ENCODE peak calls at places on chromosome 19, in seven cellular contexts. One of them, this sample, is unnamed.

GRCh38 chr19:46192990-46193650 is 36.4 kb upstream of the IGFL1 start:
- DNase-seq in foreskin keratinocyte: peak
- DNase-seq in ELF-1: no peak
- DNase-seq in stimulated activated naive B cell treated with anti-CD40 and anti-IgM and Interleukin-4, amounts not matched to agents 10 μg/mL and 1 μg/mL and 100 μg/mL, for 72 hours: no peak
- DNase-seq in SK-N-DZ: no peak
- DNase-seq in posterior vena cava: no peak
- DNase-seq in kidney epithelial cell: no peak
- DNase-seq in this sample: peak

GRCh38 chr19:36142046-36142445 is 2.2 kb downstream of the CAPNS1 start:
- DNase-seq in foreskin keratinocyte: no peak
- DNase-seq in SK-N-DZ: no peak
- DNase-seq in stimulated activated naive B cell treated with anti-CD40 and anti-IgM and Interleukin-4, amounts not matched to agents 10 μg/mL and 1 μg/mL and 100 μg/mL, for 72 hours: no peak
- DNase-seq in ELF-1: no peak
- DNase-seq in posterior vena cava: no peak
- DNase-seq in kidney epithelial cell: no peak
- DNase-seq in this sample: no peak

GRCh38 chr19:38735257-38735686 is 9.0 kb downstream of the CAPN12 start:
- DNase-seq in stimulated activated naive B cell treated with anti-CD40 and anti-IgM and Interleukin-4, amounts not matched to agents 10 μg/mL and 1 μg/mL and 100 μg/mL, for 72 hours: peak
- DNase-seq in ELF-1: peak
- DNase-seq in SK-N-DZ: no peak
- DNase-seq in foreskin keratinocyte: peak
- DNase-seq in kidney epithelial cell: no peak
- DNase-seq in posterior vena cava: peak
- DNase-seq in this sample: no peak

GRCh38 chr19:42693760-42694350 is 46.4 kb downstream of the PSG3 start:
- DNase-seq in kidney epithelial cell: peak
- DNase-seq in stimulated activated naive B cell treated with anti-CD40 and anti-IgM and Interleukin-4, amounts not matched to agents 10 μg/mL and 1 μg/mL and 100 μg/mL, for 72 hours: no peak
- DNase-seq in SK-N-DZ: peak
- DNase-seq in posterior vena cava: no peak
- DNase-seq in ELF-1: peak
- DNase-seq in foreskin keratinocyte: peak
- DNase-seq in this sample: peak

GRCh38 chr19:51712461-51713081 is 11.2 kb downstream of the HAS1 start:
- DNase-seq in kidney epithelial cell: no peak
- DNase-seq in foreskin keratinocyte: peak
- DNase-seq in SK-N-DZ: peak
- DNase-seq in ELF-1: peak
- DNase-seq in stimulated activated naive B cell treated with anti-CD40 and anti-IgM and Interleukin-4, amounts not matched to agents 10 μg/mL and 1 μg/mL and 100 μg/mL, for 72 hours: no peak
- DNase-seq in posterior vena cava: no peak
- DNase-seq in this sample: no peak

GRCh38 chr19:14786421-14786851 is 8.1 kb upstream of the ADGRE2 start:
- DNase-seq in posterior vena cava: no peak
- DNase-seq in stimulated activated naive B cell treated with anti-CD40 and anti-IgM and Interleukin-4, amounts not matched to agents 10 μg/mL and 1 μg/mL and 100 μg/mL, for 72 hours: no peak
- DNase-seq in SK-N-DZ: no peak
- DNase-seq in kidney epithelial cell: no peak
- DNase-seq in foreskin keratinocyte: peak
- DNase-seq in ELF-1: peak
- DNase-seq in this sample: no peak

GRCh38 chr19:8580710-8581281 is 3.6 kb upstream of the MYO1F start:
- DNase-seq in kidney epithelial cell: no peak
- DNase-seq in stimulated activated naive B cell treated with anti-CD40 and anti-IgM and Interleukin-4, amounts not matched to agents 10 μg/mL and 1 μg/mL and 100 μg/mL, for 72 hours: peak
- DNase-seq in ELF-1: peak
- DNase-seq in SK-N-DZ: peak
- DNase-seq in foreskin keratinocyte: peak
- DNase-seq in posterior vena cava: peak
- DNase-seq in this sample: peak

GRCh38 chr19:30877591-30878230 is 471.5 kb downstream of the TSHZ3 start:
- DNase-seq in stimulated activated naive B cell treated with anti-CD40 and anti-IgM and Interleukin-4, amounts not matched to agents 10 μg/mL and 1 μg/mL and 100 μg/mL, for 72 hours: no peak
- DNase-seq in ELF-1: no peak
- DNase-seq in posterior vena cava: no peak
- DNase-seq in kidney epithelial cell: no peak
- DNase-seq in foreskin keratinocyte: no peak
- DNase-seq in SK-N-DZ: no peak
- DNase-seq in this sample: no peak

GRCh38 chr19:17677002-17677401 is 11.2 kb downstream of the UNC13A start:
- DNase-seq in posterior vena cava: no peak
- DNase-seq in SK-N-DZ: no peak
- DNase-seq in stimulated activated naive B cell treated with anti-CD40 and anti-IgM and Interleukin-4, amounts not matched to agents 10 μg/mL and 1 μg/mL and 100 μg/mL, for 72 hours: no peak
- DNase-seq in kidney epithelial cell: no peak
- DNase-seq in ELF-1: no peak
- DNase-seq in foreskin keratinocyte: no peak
- DNase-seq in this sample: no peak

GRCh38 chr19:5445667-5446066 is 9.6 kb upstream of the ZNRF4 start:
- DNase-seq in ELF-1: no peak
- DNase-seq in foreskin keratinocyte: peak
- DNase-seq in stimulated activated naive B cell treated with anti-CD40 and anti-IgM and Interleukin-4, amounts not matched to agents 10 μg/mL and 1 μg/mL and 100 μg/mL, for 72 hours: no peak
- DNase-seq in SK-N-DZ: no peak
- DNase-seq in kidney epithelial cell: no peak
- DNase-seq in posterior vena cava: no peak
- DNase-seq in this sample: no peak

GRCh38 chr19:17406039-17406886 is 833 bp upstream of the BST2 start:
- DNase-seq in stimulated activated naive B cell treated with anti-CD40 and anti-IgM and Interleukin-4, amounts not matched to agents 10 μg/mL and 1 μg/mL and 100 μg/mL, for 72 hours: no peak
- DNase-seq in SK-N-DZ: no peak
- DNase-seq in foreskin keratinocyte: no peak
- DNase-seq in kidney epithelial cell: no peak
- DNase-seq in posterior vena cava: no peak
- DNase-seq in ELF-1: no peak
- DNase-seq in this sample: peak

GRCh38 chr19:50252111-50252886 is 48.9 kb downstream of the MYH14 start:
- DNase-seq in ELF-1: peak
- DNase-seq in posterior vena cava: no peak
- DNase-seq in foreskin keratinocyte: no peak
- DNase-seq in kidney epithelial cell: no peak
- DNase-seq in SK-N-DZ: no peak
- DNase-seq in stimulated activated naive B cell treated with anti-CD40 and anti-IgM and Interleukin-4, amounts not matched to agents 10 μg/mL and 1 μg/mL and 100 μg/mL, for 72 hours: no peak
- DNase-seq in this sample: no peak

GRCh38 chr19:38944981-38945506 is 14.3 kb downstream of the MRPS12 start:
- DNase-seq in ELF-1: no peak
- DNase-seq in SK-N-DZ: no peak
- DNase-seq in kidney epithelial cell: no peak
- DNase-seq in posterior vena cava: peak
- DNase-seq in foreskin keratinocyte: no peak
- DNase-seq in stimulated activated naive B cell treated with anti-CD40 and anti-IgM and Interleukin-4, amounts not matched to agents 10 μg/mL and 1 μg/mL and 100 μg/mL, for 72 hours: no peak
- DNase-seq in this sample: no peak

GRCh38 chr19:49855676-49856573 is 5.0 kb downstream of the PTOV1 start:
- DNase-seq in SK-N-DZ: no peak
- DNase-seq in stimulated activated naive B cell treated with anti-CD40 and anti-IgM and Interleukin-4, amounts not matched to agents 10 μg/mL and 1 μg/mL and 100 μg/mL, for 72 hours: no peak
- DNase-seq in ELF-1: no peak
- DNase-seq in posterior vena cava: no peak
- DNase-seq in foreskin keratinocyte: no peak
- DNase-seq in kidney epithelial cell: no peak
- DNase-seq in this sample: no peak

GRCh38 chr19:48330012-48330681 is 4.8 kb downstream of the EMP3 start:
- DNase-seq in ELF-1: peak
- DNase-seq in SK-N-DZ: peak
- DNase-seq in kidney epithelial cell: no peak
- DNase-seq in posterior vena cava: no peak
- DNase-seq in foreskin keratinocyte: peak
- DNase-seq in stimulated activated naive B cell treated with anti-CD40 and anti-IgM and Interleukin-4, amounts not matched to agents 10 μg/mL and 1 μg/mL and 100 μg/mL, for 72 hours: peak
- DNase-seq in this sample: no peak

GRCh38 chr19:18419699-18420460 is 682 bp downstream of the SSBP4 start:
- DNase-seq in ELF-1: no peak
- DNase-seq in posterior vena cava: no peak
- DNase-seq in stimulated activated naive B cell treated with anti-CD40 and anti-IgM and Interleukin-4, amounts not matched to agents 10 μg/mL and 1 μg/mL and 100 μg/mL, for 72 hours: no peak
- DNase-seq in SK-N-DZ: no peak
- DNase-seq in foreskin keratinocyte: no peak
- DNase-seq in kidney epithelial cell: no peak
- DNase-seq in this sample: no peak